ENCODE peak calls at places on chromosomes 13 and 19, in ten cellular contexts. W is astrocyte; D is esophagus squamous epithelium; I is ovary; J is heart right ventricle; A is AG10803; M is foreskin keratinocyte; O is CD8-positive, alpha-beta memory T cell; T is effector CD4-positive, alpha-beta T cell; R is stimulated activated CD8-positive, alpha-beta memory T cell treated with anti-CD3 and anti-CD28 coated beads, Interleukin-7, amount 100 ng/mL, for 1 hour. Q is an unnamed sample.

GRCh38 chr13:47213057-47213456 is 316.2 kb upstream of the HTR2A start:
- DNase-seq in T (no peak), J (no peak), O (no peak), A (no peak), W (peak; percentile 28), I (no peak), R (no peak), M (no peak), D (no peak), Q (peak; percentile 49)

GRCh38 chr19:38513762-38514167 is 80.3 kb downstream of the RYR1 start:
- DNase-seq in J (no peak), D (no peak), M (no peak), W (no peak), R (no peak), I (no peak), T (no peak), O (no peak), A (no peak), Q (no peak)

GRCh38 chr19:54551293-54551692 is 22.3 kb upstream of the LILRA2 start:
- DNase-seq in D (no peak), A (no peak), I (no peak), W (no peak), O (peak; percentile 12), M (no peak), T (no peak), J (no peak), R (no peak), Q (no peak)

GRCh38 chr13:50162001-50162400 is 146.8 kb downstream of the KCNRG start:
- DNase-seq in D (no peak), T (no peak), R (no peak), O (no peak), A (peak; percentile 26), W (no peak), M (no peak), J (no peak), I (no peak), Q (no peak)

GRCh38 chr13:42762917-42763316 is 18.5 kb upstream of the FAM216B start:
- DNase-seq in T (no peak), R (no peak), D (no peak), O (no peak), W (peak; percentile 85), M (peak; percentile 66), I (no peak), A (peak; percentile 57), J (no peak), Q (peak; percentile 78)

GRCh38 chr13:44396963-44397580 is 23.4 kb downstream of the SERP2 start:
- DNase-seq in M (no peak), D (no peak), W (peak; percentile 42), T (no peak), O (no peak), I (peak; percentile 37), R (no peak), A (no peak), J (peak; percentile 38), Q (peak; percentile 57)

GRCh38 chr19:1806184-1807029 is 5.7 kb downstream of the ATP8B3 start:
- DNase-seq in J (no peak), I (no peak), M (no peak), T (no peak), W (no peak), D (no peak), A (no peak), R (no peak), O (no peak), Q (no peak)

GRCh38 chr19:15779756-15780476 is 7.5 kb upstream of the OR10H5 start:
- DNase-seq in I (peak; percentile 84), R (no peak), T (no peak), M (no peak), J (peak; percentile 88), A (peak; percentile 21), O (no peak), D (no peak), W (no peak), Q (no peak)

GRCh38 chr13:112781287-112781686 is 91.4 kb downstream of the ATP11A start:
- DNase-seq in D (no peak), J (no peak), R (no peak), I (peak; percentile 22), A (no peak), W (no peak), M (no peak), O (no peak), T (no peak), Q (no peak)

GRCh38 chr13:88979465-88980180 is 1308.5 kb downstream of the SLITRK5 start:
- DNase-seq in M (peak; percentile 15), A (no peak), J (peak; percentile 21), I (no peak), T (no peak), O (no peak), D (no peak), R (no peak), W (peak; percentile 0), Q (no peak)

GRCh38 chr13:42043676-42044075 is 4.8 kb upstream of the DGKH start:
- DNase-seq in W (no peak), D (no peak), J (no peak), R (no peak), T (no peak), M (no peak), O (no peak), I (no peak), A (no peak), Q (no peak)

GRCh38 chr19:4868286-4868834 is 893 bp upstream of the PLIN3 start:
- DNase-seq in J (no peak), R (no peak), T (no peak), O (no peak), D (no peak), W (no peak), M (no peak), A (no peak), I (no peak), Q (no peak)

GRCh38 chr13:70310720-70311119 is 202.5 kb upstream of the KLHL1 start:
- DNase-seq in J (no peak), W (peak; percentile 2), R (no peak), M (peak; percentile 1), A (no peak), I (no peak), O (no peak), D (no peak), T (no peak), Q (no peak)

GRCh38 chr13:44373601-44374347 is at the start of gene SERP2:
- DNase-seq in R (no peak), M (no peak), T (no peak), I (peak; percentile 78), O (no peak), A (peak; percentile 11), D (no peak), J (peak; percentile 41), W (peak; percentile 17), Q (peak; percentile 10)

GRCh38 chr19:29247051-29247450 is 34.1 kb upstream of the UQCRFS1 start:
- DNase-seq in O (no peak), T (no peak), D (no peak), M (no peak), I (no peak), W (no peak), R (no peak), A (no peak), J (no peak), Q (no peak)

GRCh38 chr19:53810891-53811290 is 13.2 kb downstream of the NLRP12 start:
- DNase-seq in M (no peak), R (no peak), A (no peak), O (no peak), I (no peak), D (no peak), J (no peak), T (no peak), W (no peak), Q (no peak)

GRCh38 chr13:93775507-93776108 is 549.0 kb downstream of the GPC6 start:
- DNase-seq in A (peak; percentile 79), O (no peak), R (no peak), D (no peak), I (no peak), W (peak; percentile 84), T (no peak), M (no peak), J (no peak), Q (peak; percentile 53)

Q was measured in LHCN-M2.